ENCODE peak calls at places on chromosomes 3 and 15, in five cellular contexts. S is nephron progenitor cell; A is stimulated activated naive CD8-positive, alpha-beta T cell treated with anti-CD3 and anti-CD28 coated beads, Interleukin-15, Interleukin-2, amounts not matched to agents 100 U/mL and 50 U/mL, for 24 hours; C is lower lobe of right lung; O is iris pigment epithelial cell. H is an unnamed sample.
A peak's percentile ranks its signal among the peaks of the same experiment; 100 is the strongest.

GRCh38 chr3:46705751-46706572 is 4.8 kb downstream of the TMIE start:
- DNase-seq in O (peak; percentile 57), A (no peak), S (no peak), C (peak; percentile 41), H (peak; percentile 43)

GRCh38 chr15:74514039-74514438 is 27.0 kb upstream of the ARID3B start:
- DNase-seq in C (no peak), A (no peak), S (no peak), O (peak; percentile 74), H (no peak)

GRCh38 chr15:46815765-46816164 is 901.5 kb upstream of the SEMA6D start:
- DNase-seq in O (no peak), A (no peak), C (no peak), S (no peak), H (no peak)

GRCh38 chr3:176650478-176650877 is 546.8 kb downstream of the TBL1XR1 start:
- DNase-seq in O (peak; percentile 73), C (no peak), A (no peak), S (no peak), H (no peak)

GRCh38 chr3:127427666-127428065 is 139.8 kb upstream of the PRR20G start:
- DNase-seq in C (no peak), A (no peak), S (no peak), O (no peak), H (no peak)

GRCh38 chr3:143002083-143002712 is 828 bp downstream of the U2SURP start:
- DNase-seq in O (peak; percentile 52), S (no peak), A (no peak), C (no peak), H (peak; percentile 27)

GRCh38 chr3:160829486-160830009 is 73.5 kb downstream of the PPM1L start:
- DNase-seq in S (no peak), O (no peak), C (no peak), A (no peak), H (no peak)

GRCh38 chr3:153670577-153670976 is 450.6 kb upstream of the ARHGEF26 start:
- DNase-seq in O (peak; percentile 0), S (no peak), A (no peak), C (no peak), H (no peak)

GRCh38 chr15:101406014-101406413 is 83.5 kb downstream of the PCSK6 start:
- DNase-seq in A (no peak), O (no peak), S (no peak), C (no peak), H (no peak)

GRCh38 chr15:69081310-69082004 is 67.0 kb downstream of the NOX5 start:
- DNase-seq in C (no peak), A (no peak), S (no peak), O (peak; percentile 56), H (peak; percentile 13)

GRCh38 chr15:39472661-39473657 is 107.9 kb upstream of the THBS1 start:
- DNase-seq in S (no peak), A (no peak), O (peak; percentile 75), C (peak; percentile 58), H (peak; percentile 73)

GRCh38 chr15:62985768-62986167 is 56.8 kb upstream of the TPM1 start:
- DNase-seq in A (no peak), S (no peak), C (no peak), O (peak; percentile 54), H (peak; percentile 93)

GRCh38 chr15:63538876-63539275 is 34.5 kb downstream of the USP3 start:
- DNase-seq in S (no peak), C (no peak), O (no peak), A (no peak), H (no peak)

GRCh38 chr3:14451844-14452533 is 49.6 kb downstream of the SLC6A6 start:
- DNase-seq in A (no peak), O (peak; percentile 96), C (no peak), S (no peak), H (peak; percentile 88)

GRCh38 chr15:25860885-25861866 is 2.0 kb downstream of the ATP10A start:
- DNase-seq in O (no peak), C (no peak), A (no peak), S (no peak), H (no peak)

GRCh38 chr3:141274411-141275031 is 42.9 kb downstream of the PXYLP1 start:
- DNase-seq in C (no peak), S (no peak), O (no peak), A (no peak), H (no peak)

GRCh38 chr15:90638241-90638691 is 78.9 kb upstream of the BLM start:
- DNase-seq in C (peak; percentile 37), O (no peak), A (no peak), S (no peak), H (no peak)

GRCh38 chr3:171654809-171655208 is 155.5 kb downstream of the PLD1 start:
- DNase-seq in O (peak; percentile 47), S (no peak), C (no peak), A (no peak), H (peak; percentile 67)